ENCODE peak calls at places on chromosome 15, in five cellular contexts. E is occipital lobe, L is GM12864, O is LoVo, M is AG08396. F is an unnamed sample.

GRCh38 chr15:38758001-38758400 is 193.4 kb upstream of the RASGRP1 start:
- DNase-seq in E (no peak), L (no peak), M (peak), O (no peak), F (no peak)

GRCh38 chr15:56249080-56249479 is 5.4 kb upstream of the RFX7 start:
- DNase-seq in L (no peak), M (peak), E (no peak), O (peak), F (no peak)

GRCh38 chr15:62365795-62366442 is 200.8 kb upstream of the C2CD4B start:
- DNase-seq in M (no peak), E (no peak), L (no peak), O (peak), F (no peak)

GRCh38 chr15:73908030-73908821 is 18.0 kb upstream of the LOXL1 start:
- DNase-seq in E (peak), L (peak), M (peak), O (peak), F (peak)

GRCh38 chr15:79834496-79834895 is 62.3 kb downstream of the MTHFS start:
- DNase-seq in E (no peak), O (peak), L (no peak), M (no peak), F (no peak)

GRCh38 chr15:60889006-60889405 is 340.1 kb downstream of the RORA start:
- DNase-seq in M (no peak), O (no peak), E (no peak), L (no peak), F (no peak)

GRCh38 chr15:79970921-79971434 is at the start of gene BCL2A1:
- DNase-seq in E (no peak), L (peak), M (peak), O (no peak), F (no peak)

GRCh38 chr15:42104095-42104891 is 9.9 kb upstream of the PLA2G4D start:
- DNase-seq in O (no peak), L (no peak), E (no peak), M (no peak), F (no peak)

GRCh38 chr15:59349715-59350420 is 22.8 kb downstream of the MYO1E start:
- DNase-seq in O (peak), L (no peak), E (no peak), M (peak), F (no peak)

GRCh38 chr15:101153801-101154656 is 97.8 kb downstream of the CHSY1 start:
- DNase-seq in M (no peak), L (no peak), E (no peak), O (no peak), F (no peak)

GRCh38 chr15:38853608-38854007 is 289.0 kb upstream of the RASGRP1 start:
- DNase-seq in E (no peak), L (no peak), M (peak), O (peak), F (peak)